ENCODE peak calls at places on chromosomes 13 and 19, in eight cellular contexts. K is mammary epithelial cell, O is H1, M is fibroblast of lung, Q is HCT116, E is astrocyte, V is A673, F is neural progenitor cell. W is an unnamed sample.

GRCh38 chr13:95749545-95749944 is 72.6 kb downstream of the DNAJC3 start:
- DNase-seq in K (peak; percentile 29), O (no peak), M (no peak), Q (no peak), E (no peak), V (no peak), F (no peak), W (no peak)

GRCh38 chr13:101945435-101945834 is 456.4 kb downstream of the FGF14 start:
- DNase-seq in K (no peak), O (no peak), M (no peak), Q (no peak), E (no peak), V (no peak), F (peak; percentile 29), W (no peak)

GRCh38 chr19:49514151-49514550 is 1.7 kb downstream of the FCGRT start:
- DNase-seq in K (no peak), O (no peak), M (no peak), Q (no peak), E (no peak), V (no peak), F (no peak), W (no peak)

GRCh38 chr19:58059003-58059671 is at the start of gene ZNF135:
- DNase-seq in K (peak; percentile 6), O (peak; percentile 90), M (peak; percentile 90), Q (no peak), E (peak; percentile 72), V (peak; percentile 86), F (peak; percentile 91), W (no peak)

GRCh38 chr19:876089-876488 is 16.6 kb downstream of the CFD start:
- DNase-seq in K (no peak), O (no peak), M (no peak), Q (no peak), E (no peak), V (no peak), F (no peak), W (no peak)

GRCh38 chr19:8552810-8553209 is 24.4 kb downstream of the MYO1F start:
- DNase-seq in K (peak; percentile 41), O (peak; percentile 55), M (peak; percentile 44), Q (peak; percentile 75), E (peak; percentile 18), V (peak; percentile 80), F (peak; percentile 57), W (no peak)

GRCh38 chr13:59566544-59566943 is 597.2 kb downstream of the DIAPH3 start:
- DNase-seq in K (no peak), O (no peak), M (no peak), Q (no peak), E (no peak), V (no peak), F (no peak), W (no peak)

GRCh38 chr13:64746845-64747244 is 2483.3 kb downstream of the PCDH9 start:
- DNase-seq in K (no peak), O (no peak), M (no peak), Q (no peak), E (no peak), V (no peak), F (no peak), W (no peak)

GRCh38 chr13:33115274-33115673 is 99.1 kb downstream of the KL start:
- DNase-seq in K (no peak), O (no peak), M (no peak), Q (no peak), E (no peak), V (no peak), F (no peak), W (no peak)

GRCh38 chr13:51000576-51001260 is 91.1 kb downstream of the RNASEH2B start:
- DNase-seq in K (peak; percentile 92), O (no peak), M (peak; percentile 80), Q (no peak), E (peak; percentile 75), V (peak; percentile 12), F (no peak), W (peak; percentile 59)

GRCh38 chr13:73187106-73187505 is 128.3 kb downstream of the KLF5 start:
- DNase-seq in K (no peak), O (no peak), M (no peak), Q (no peak), E (no peak), V (no peak), F (no peak), W (no peak)

GRCh38 chr13:27360562-27360961 is 63.9 kb upstream of the GTF3A start:
- DNase-seq in K (no peak), O (no peak), M (no peak), Q (no peak), E (no peak), V (no peak), F (no peak), W (no peak)

GRCh38 chr19:10876459-10877240 is 5.3 kb downstream of the CARM1 start:
- DNase-seq in K (no peak), O (no peak), M (no peak), Q (no peak), E (no peak), V (no peak), F (no peak), W (no peak)

GRCh38 chr19:10118960-10119359 is 739 bp downstream of the EIF3G start:
- DNase-seq in K (no peak), O (no peak), M (no peak), Q (no peak), E (no peak), V (no peak), F (no peak), W (no peak)

DNA sequence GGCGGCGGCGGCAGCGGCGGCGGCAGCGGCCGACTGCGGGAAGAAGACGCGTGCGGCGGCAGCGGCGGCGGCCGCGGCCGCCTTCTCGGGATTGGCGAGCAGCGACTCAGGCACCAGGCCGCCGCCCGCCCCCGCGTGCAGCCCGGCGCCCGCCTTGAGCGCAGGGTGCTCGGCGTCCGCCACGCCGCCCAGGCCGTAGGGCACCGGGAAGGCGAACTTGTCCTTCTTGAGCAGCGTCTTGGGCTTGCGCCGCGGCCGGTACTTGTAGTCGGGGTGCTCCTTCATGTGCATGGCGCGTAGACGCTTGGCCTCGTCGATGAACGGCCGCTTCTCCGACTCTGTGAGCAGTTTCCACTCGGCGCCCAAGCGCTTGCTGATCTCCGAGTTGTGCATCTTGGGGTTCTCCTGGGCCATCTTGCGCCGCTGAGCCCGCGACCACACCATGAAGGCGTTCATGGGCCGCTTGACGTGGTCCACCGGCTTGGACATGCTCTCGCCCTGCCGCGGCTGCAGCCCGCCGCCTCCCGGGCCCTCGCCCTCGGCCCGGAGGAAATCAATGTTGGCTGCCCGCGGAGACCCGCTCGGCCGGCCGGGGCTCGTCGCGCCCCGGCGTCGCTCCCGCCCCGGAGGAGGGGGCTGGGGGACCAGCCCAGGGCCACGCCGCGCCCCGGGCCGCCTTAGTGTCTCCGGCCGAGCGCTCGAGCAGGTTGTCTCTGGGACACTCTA is 621 bp downstream of the SOX21 start:
- DNase-seq in K (peak; percentile 37), O (no peak), M (peak; percentile 37), Q (no peak), E (peak; percentile 29), V (peak; percentile 50), F (peak; percentile 61), W (no peak)
- TF ChIP-seq EZH2 in K (peak; percentile 85), O (peak; percentile 71), M (peak; percentile 95), Q (no peak), E (peak; percentile 82), V (peak; percentile 88), F (no peak), W (peak; percentile 78)

DNA sequence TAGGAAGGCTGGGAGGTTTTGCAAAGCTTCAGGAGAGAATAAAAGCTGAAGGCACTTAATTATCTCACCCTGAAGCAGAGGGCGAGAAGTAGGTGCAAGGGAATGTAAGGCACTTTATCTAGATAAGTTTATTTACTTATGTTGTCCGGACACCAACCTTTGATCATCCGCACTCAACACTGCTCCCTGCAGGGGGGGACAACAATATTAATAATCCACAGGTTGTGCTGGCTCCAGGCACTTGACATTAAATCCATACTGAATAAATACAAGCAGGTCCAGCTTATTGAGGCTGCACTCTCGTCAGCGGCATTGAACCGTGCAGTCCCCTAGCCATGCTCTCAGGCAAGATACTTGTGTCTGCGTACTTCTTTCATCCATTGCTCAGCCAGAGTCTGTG is 374.5 kb upstream of the NBEA start:
- DNase-seq in K (no peak), O (no peak), M (no peak), Q (no peak), E (no peak), V (no peak), F (no peak), W (no peak)
- TF ChIP-seq EZH2 in K (no peak), O (no peak), M (no peak), Q (no peak), E (no peak), V (no peak), F (no peak), W (no peak)

GRCh38 chr13:83882626-83882959 is 319 bp upstream of the SLITRK1 start:
- DNase-seq in K (no peak), O (no peak), M (no peak), Q (no peak), E (no peak), V (no peak), F (no peak), W (no peak)
- TF ChIP-seq EZH2 in K (no peak), O (no peak), M (no peak), Q (no peak), E (no peak), V (no peak), F (no peak), W (peak; percentile 61)

GRCh38 chr19:15454371-15454800 is 4.6 kb upstream of the WIZ start:
- DNase-seq in K (no peak), O (no peak), M (no peak), Q (no peak), E (no peak), V (no peak), F (no peak), W (no peak)

GRCh38 chr19:15456441-15456840 is 6.7 kb upstream of the WIZ start:
- DNase-seq in K (no peak), O (no peak), M (no peak), Q (no peak), E (no peak), V (no peak), F (no peak), W (no peak)

GRCh38 chr19:15456871-15457700 is 7.3 kb downstream of the RASAL3 start:
- DNase-seq in K (no peak), O (peak; percentile 91), M (no peak), Q (peak; percentile 27), E (no peak), V (peak; percentile 54), F (peak; percentile 69), W (no peak)

GRCh38 chr19:15455996-15456395 is 6.2 kb upstream of the WIZ start:
- DNase-seq in K (no peak), O (no peak), M (no peak), Q (no peak), E (no peak), V (no peak), F (no peak), W (no peak)

DNA sequence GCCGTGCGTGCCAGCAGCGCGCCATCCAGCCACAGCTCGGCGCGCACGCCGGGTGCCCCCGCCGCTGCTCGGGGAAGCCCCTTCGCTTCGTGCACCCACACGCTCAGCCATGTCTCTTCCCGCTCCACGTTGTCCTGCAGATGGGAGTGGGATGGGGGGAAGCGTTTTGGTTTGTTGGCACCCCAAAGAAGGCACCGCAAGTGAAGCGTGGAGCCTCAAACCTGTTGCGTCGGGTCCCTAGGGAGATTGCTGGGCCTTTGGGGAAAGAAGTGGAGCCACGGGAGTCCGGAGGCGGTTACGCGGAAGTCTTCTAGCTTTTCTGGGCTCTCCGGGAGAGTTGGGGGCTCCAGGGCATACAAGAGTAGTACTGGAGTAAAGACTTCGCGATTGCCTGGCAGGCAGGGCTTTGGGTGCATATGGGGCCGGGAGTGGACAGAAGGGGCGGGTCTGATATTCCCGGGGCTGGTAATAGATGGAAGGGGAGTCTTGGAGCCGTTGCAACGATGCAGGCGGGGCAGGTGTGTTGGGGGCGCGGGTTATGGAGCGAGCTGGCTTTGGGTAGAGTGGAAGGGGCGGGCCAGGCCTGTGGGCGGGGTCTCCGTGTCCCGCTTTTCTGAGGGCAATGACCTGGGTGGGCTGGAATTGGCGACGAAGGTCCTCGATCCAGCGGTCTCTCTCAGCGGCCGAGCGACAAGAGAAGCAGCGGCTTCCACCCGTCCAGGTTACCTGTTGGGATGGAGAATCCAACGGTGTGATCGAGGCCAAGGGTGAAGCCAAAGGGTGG is 6.5 kb downstream of the RASAL3 start:
- DNase-seq in K (no peak), O (no peak), M (no peak), Q (no peak), E (no peak), V (peak; percentile 39), F (no peak), W (no peak)
- TF ChIP-seq EZH2 in K (peak; percentile 33), O (peak; percentile 83), M (peak; percentile 65), Q (no peak), E (peak; percentile 87), V (no peak), F (peak; percentile 99), W (peak; percentile 72)